ENCODE peak calls at places on chromosome 6, in ten cellular contexts. One of them, this sample, is unnamed. For H3K4me1 and H3K36me3, the result is how much of the 10 kb centered on the place peaks cover.

GRCh38 chr6:151723152-151723551 is 84.3 kb upstream of the ESR1 start:
- DNase-seq in spleen: no peak
- DNase-seq in thyroid gland: no peak
- DNase-seq in psoas muscle: no peak
- DNase-seq in lower lobe of right lung: no peak
- DNase-seq in fibroblast of lung: no peak
- DNase-seq in adrenal gland: no peak
- DNase-seq in kidney: no peak
- DNase-seq in adipocyte: no peak
- DNase-seq in CD8-positive, alpha-beta memory T cell: no peak
- DNase-seq in this sample: no peak

GRCh38 chr6:67639161-67639560 is 995.9 kb upstream of the ADGRB3 start:
- DNase-seq in spleen: no peak
- DNase-seq in fibroblast of lung: peak
- DNase-seq in lower lobe of right lung: no peak
- DNase-seq in CD8-positive, alpha-beta memory T cell: no peak
- DNase-seq in adrenal gland: no peak
- DNase-seq in kidney: no peak
- DNase-seq in adipocyte: peak
- DNase-seq in thyroid gland: no peak
- DNase-seq in psoas muscle: no peak
- DNase-seq in this sample: no peak

GRCh38 chr6:6210994-6211393 is 109.5 kb downstream of the F13A1 start:
- DNase-seq in psoas muscle: no peak
- DNase-seq in fibroblast of lung: no peak
- DNase-seq in spleen: no peak
- DNase-seq in thyroid gland: no peak
- DNase-seq in adipocyte: no peak
- DNase-seq in kidney: no peak
- DNase-seq in lower lobe of right lung: no peak
- DNase-seq in adrenal gland: no peak
- DNase-seq in CD8-positive, alpha-beta memory T cell: no peak
- DNase-seq in this sample: no peak

GRCh38 chr6:21710908-21711627 is 117.5 kb downstream of the SOX4 start:
- DNase-seq in thyroid gland: no peak
- DNase-seq in lower lobe of right lung: no peak
- DNase-seq in CD8-positive, alpha-beta memory T cell: no peak
- DNase-seq in fibroblast of lung: no peak
- DNase-seq in adrenal gland: no peak
- DNase-seq in kidney: no peak
- DNase-seq in adipocyte: no peak
- DNase-seq in psoas muscle: no peak
- DNase-seq in spleen: no peak
- DNase-seq in this sample: no peak

GRCh38 chr6:38034269-38034914 is 214.9 kb downstream of the ZFAND3 start:
- DNase-seq in kidney: no peak
- DNase-seq in fibroblast of lung: peak
- DNase-seq in CD8-positive, alpha-beta memory T cell: no peak
- DNase-seq in lower lobe of right lung: no peak
- DNase-seq in spleen: no peak
- DNase-seq in adrenal gland: peak
- DNase-seq in adipocyte: peak
- DNase-seq in thyroid gland: no peak
- DNase-seq in psoas muscle: no peak
- DNase-seq in this sample: no peak

GRCh38 chr6:122147291-122147690 is 252.2 kb upstream of the HSF2 start:
- DNase-seq in adrenal gland: no peak
- DNase-seq in thyroid gland: no peak
- DNase-seq in kidney: no peak
- DNase-seq in adipocyte: no peak
- DNase-seq in CD8-positive, alpha-beta memory T cell: no peak
- DNase-seq in spleen: no peak
- DNase-seq in lower lobe of right lung: no peak
- DNase-seq in fibroblast of lung: no peak
- DNase-seq in psoas muscle: no peak
- DNase-seq in this sample: no peak

GRCh38 chr6:142236686-142237085 is 65.1 kb upstream of the ADGRG6 start:
- DNase-seq in fibroblast of lung: no peak
- DNase-seq in lower lobe of right lung: no peak
- DNase-seq in kidney: no peak
- DNase-seq in psoas muscle: no peak
- DNase-seq in CD8-positive, alpha-beta memory T cell: no peak
- DNase-seq in adrenal gland: no peak
- DNase-seq in spleen: no peak
- DNase-seq in thyroid gland: no peak
- DNase-seq in adipocyte: peak
- DNase-seq in this sample: no peak

GRCh38 chr6:39891976-39892375 is 42.3 kb downstream of the MOCS1 start:
- DNase-seq in CD8-positive, alpha-beta memory T cell: no peak
- DNase-seq in psoas muscle: no peak
- DNase-seq in thyroid gland: no peak
- DNase-seq in lower lobe of right lung: no peak
- DNase-seq in adipocyte: peak
- DNase-seq in adrenal gland: no peak
- DNase-seq in spleen: no peak
- DNase-seq in fibroblast of lung: no peak
- DNase-seq in kidney: no peak
- DNase-seq in this sample: no peak

GRCh38 chr6:110554966-110555460 is 78.6 kb upstream of the SLC22A16 start:
- DNase-seq in spleen: no peak
- DNase-seq in fibroblast of lung: no peak
- DNase-seq in thyroid gland: no peak
- DNase-seq in lower lobe of right lung: no peak
- DNase-seq in adrenal gland: no peak
- DNase-seq in psoas muscle: no peak
- DNase-seq in adipocyte: no peak
- DNase-seq in kidney: no peak
- DNase-seq in CD8-positive, alpha-beta memory T cell: no peak
- DNase-seq in this sample: peak

DNA sequence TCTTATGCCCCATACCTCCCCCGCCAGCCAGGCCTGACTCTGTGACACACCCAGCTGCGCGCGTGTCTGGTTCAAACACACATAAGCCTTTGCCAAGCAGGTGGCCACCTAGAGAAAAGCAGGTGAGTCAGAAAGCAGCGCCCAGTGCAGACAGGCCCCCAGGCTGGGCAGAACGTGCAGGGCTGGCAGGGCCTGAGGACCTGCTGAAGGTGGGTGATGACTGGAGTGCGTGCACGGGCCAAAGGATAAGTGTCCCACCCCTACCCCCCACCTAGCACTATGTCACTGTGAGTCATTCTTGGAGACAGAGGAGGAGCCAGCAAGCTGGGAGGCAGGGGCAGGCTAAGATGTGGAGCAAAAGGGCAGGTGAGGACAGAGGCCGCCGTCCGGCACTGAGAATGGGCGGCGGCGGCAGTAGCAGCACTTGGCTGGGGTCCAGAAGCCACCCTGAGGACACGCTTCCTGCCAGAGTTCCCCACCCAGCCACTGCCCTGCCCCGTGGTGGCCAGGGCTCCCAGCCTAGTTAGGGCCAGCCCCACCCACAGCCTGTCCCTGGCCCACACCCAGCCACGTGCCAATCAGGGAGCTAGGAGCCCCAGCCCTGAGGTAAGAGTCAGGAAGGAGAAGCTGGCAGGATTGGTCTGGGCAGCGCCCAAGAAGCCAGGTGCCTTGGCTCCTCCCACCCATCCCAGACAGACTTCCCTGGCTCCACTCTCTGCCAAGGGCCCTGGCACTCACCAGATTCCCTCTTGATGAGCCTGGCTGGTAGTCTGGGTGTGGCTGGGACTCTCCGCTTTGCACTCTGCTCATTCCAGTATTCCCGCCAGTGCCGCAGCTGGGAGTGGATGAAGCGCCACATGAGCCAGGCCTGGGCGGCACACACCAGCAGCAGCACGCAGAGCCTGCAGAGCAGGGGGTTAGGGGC is 72.7 kb downstream of the TRAM2 start:
- DNase-seq in lower lobe of right lung: peak
- DNase-seq in CD8-positive, alpha-beta memory T cell: no peak
- DNase-seq in adrenal gland: peak
- DNase-seq in thyroid gland: peak
- DNase-seq in spleen: peak
- DNase-seq in psoas muscle: peak
- DNase-seq in kidney: peak
- DNase-seq in fibroblast of lung: peak
- DNase-seq in adipocyte: peak
- DNase-seq in this sample: peak
- H3K4me1 ChIP-seq in lower lobe of right lung: under half
- H3K4me1 ChIP-seq in CD8-positive, alpha-beta memory T cell: under half
- H3K4me1 ChIP-seq in adrenal gland: under half
- H3K4me1 ChIP-seq in thyroid gland: under half
- H3K4me1 ChIP-seq in spleen: under half
- H3K4me1 ChIP-seq in psoas muscle: under half
- H3K4me1 ChIP-seq in kidney: under half
- H3K4me1 ChIP-seq in fibroblast of lung: under half
- H3K4me1 ChIP-seq in adipocyte: half or more
- H3K4me1 ChIP-seq in this sample: under half

DNA sequence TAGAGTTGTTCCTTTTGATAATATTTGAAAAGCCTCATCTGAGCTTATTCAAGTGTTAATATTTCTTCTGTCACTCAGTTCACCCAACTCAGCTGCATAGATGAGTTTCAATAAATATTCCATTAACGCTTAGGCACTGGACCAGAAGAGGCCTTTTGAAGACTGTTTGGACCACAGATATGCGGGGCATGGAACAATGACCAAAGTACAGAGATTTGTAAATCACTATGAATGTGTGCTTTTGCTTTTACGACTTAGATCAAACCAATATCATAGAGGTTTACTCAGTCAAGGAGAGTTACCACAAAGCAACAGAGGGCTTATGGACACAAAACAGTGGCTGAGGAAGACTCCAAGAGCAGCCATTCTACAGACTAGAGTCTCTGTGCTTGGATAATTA is 99.9 kb downstream of the RTN4IP1 start:
- DNase-seq in fibroblast of lung: peak
- DNase-seq in adipocyte: no peak
- DNase-seq in thyroid gland: no peak
- DNase-seq in adrenal gland: no peak
- DNase-seq in lower lobe of right lung: no peak
- DNase-seq in CD8-positive, alpha-beta memory T cell: no peak
- DNase-seq in spleen: no peak
- DNase-seq in kidney: no peak
- DNase-seq in psoas muscle: no peak
- DNase-seq in this sample: no peak
- H3K36me3 ChIP-seq in fibroblast of lung: under half
- H3K36me3 ChIP-seq in adipocyte: under half
- H3K36me3 ChIP-seq in thyroid gland: under half
- H3K36me3 ChIP-seq in adrenal gland: under half
- H3K36me3 ChIP-seq in lower lobe of right lung: under half
- H3K36me3 ChIP-seq in CD8-positive, alpha-beta memory T cell: under half
- H3K36me3 ChIP-seq in spleen: half or more
- H3K36me3 ChIP-seq in kidney: under half
- H3K36me3 ChIP-seq in psoas muscle: under half
- H3K36me3 ChIP-seq in this sample: under half

GRCh38 chr6:156885562-156885961 is 108.4 kb downstream of the ARID1B start:
- DNase-seq in adipocyte: no peak
- DNase-seq in spleen: no peak
- DNase-seq in lower lobe of right lung: no peak
- DNase-seq in fibroblast of lung: no peak
- DNase-seq in psoas muscle: no peak
- DNase-seq in adrenal gland: no peak
- DNase-seq in thyroid gland: no peak
- DNase-seq in kidney: no peak
- DNase-seq in CD8-positive, alpha-beta memory T cell: no peak
- DNase-seq in this sample: no peak

GRCh38 chr6:156881687-156882629 is 104.8 kb downstream of the ARID1B start:
- DNase-seq in spleen: no peak
- DNase-seq in CD8-positive, alpha-beta memory T cell: no peak
- DNase-seq in adrenal gland: no peak
- DNase-seq in adipocyte: no peak
- DNase-seq in fibroblast of lung: no peak
- DNase-seq in psoas muscle: no peak
- DNase-seq in kidney: no peak
- DNase-seq in thyroid gland: no peak
- DNase-seq in lower lobe of right lung: no peak
- DNase-seq in this sample: no peak

GRCh38 chr6:156886409-156886808 is 109.2 kb downstream of the ARID1B start:
- DNase-seq in spleen: no peak
- DNase-seq in adrenal gland: peak
- DNase-seq in CD8-positive, alpha-beta memory T cell: no peak
- DNase-seq in kidney: no peak
- DNase-seq in thyroid gland: no peak
- DNase-seq in fibroblast of lung: peak
- DNase-seq in lower lobe of right lung: no peak
- DNase-seq in psoas muscle: no peak
- DNase-seq in adipocyte: no peak
- DNase-seq in this sample: no peak

GRCh38 chr6:156883497-156884252 is 106.5 kb downstream of the ARID1B start:
- DNase-seq in fibroblast of lung: no peak
- DNase-seq in CD8-positive, alpha-beta memory T cell: peak
- DNase-seq in adipocyte: no peak
- DNase-seq in thyroid gland: peak
- DNase-seq in lower lobe of right lung: no peak
- DNase-seq in psoas muscle: no peak
- DNase-seq in kidney: no peak
- DNase-seq in adrenal gland: no peak
- DNase-seq in spleen: no peak
- DNase-seq in this sample: peak

GRCh38 chr6:156884306-156884705 is 107.1 kb downstream of the ARID1B start:
- DNase-seq in fibroblast of lung: no peak
- DNase-seq in lower lobe of right lung: no peak
- DNase-seq in spleen: no peak
- DNase-seq in thyroid gland: no peak
- DNase-seq in kidney: no peak
- DNase-seq in psoas muscle: no peak
- DNase-seq in adipocyte: no peak
- DNase-seq in adrenal gland: no peak
- DNase-seq in CD8-positive, alpha-beta memory T cell: no peak
- DNase-seq in this sample: no peak
- H3K4me1 ChIP-seq in fibroblast of lung: under half
- H3K4me1 ChIP-seq in lower lobe of right lung: half or more
- H3K4me1 ChIP-seq in spleen: half or more
- H3K4me1 ChIP-seq in thyroid gland: under half
- H3K4me1 ChIP-seq in kidney: under half
- H3K4me1 ChIP-seq in psoas muscle: half or more
- H3K4me1 ChIP-seq in adipocyte: under half
- H3K4me1 ChIP-seq in adrenal gland: under half
- H3K4me1 ChIP-seq in CD8-positive, alpha-beta memory T cell: under half
- H3K4me1 ChIP-seq in this sample: under half

DNA sequence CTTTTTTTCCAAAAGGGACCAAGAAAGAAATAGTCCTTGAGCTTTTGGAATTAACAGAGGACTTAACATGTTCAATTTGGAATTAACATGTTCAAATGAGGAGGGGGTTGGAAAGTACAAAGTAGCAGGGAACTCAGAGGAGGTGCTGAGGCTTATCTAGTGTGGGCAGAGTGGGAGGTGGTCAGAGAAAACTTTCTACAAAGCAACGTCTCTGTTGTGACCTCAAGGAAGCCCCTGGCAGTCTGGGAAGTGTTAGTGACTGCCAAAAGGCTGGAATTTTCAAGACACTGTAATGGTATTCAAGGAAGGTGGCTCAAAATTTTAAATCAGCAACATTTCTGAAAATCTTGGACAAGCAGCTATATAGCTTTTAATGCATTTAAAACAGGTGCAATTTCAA is 7.3 kb downstream of the ECI2 start:
- DNase-seq in kidney: no peak
- DNase-seq in adipocyte: no peak
- DNase-seq in CD8-positive, alpha-beta memory T cell: no peak
- DNase-seq in lower lobe of right lung: no peak
- DNase-seq in fibroblast of lung: peak
- DNase-seq in spleen: no peak
- DNase-seq in adrenal gland: no peak
- DNase-seq in thyroid gland: no peak
- DNase-seq in psoas muscle: no peak
- DNase-seq in this sample: no peak
- H3K36me3 ChIP-seq in kidney: half or more
- H3K36me3 ChIP-seq in adipocyte: half or more
- H3K36me3 ChIP-seq in CD8-positive, alpha-beta memory T cell: half or more
- H3K36me3 ChIP-seq in lower lobe of right lung: half or more
- H3K36me3 ChIP-seq in fibroblast of lung: under half
- H3K36me3 ChIP-seq in spleen: half or more
- H3K36me3 ChIP-seq in adrenal gland: half or more
- H3K36me3 ChIP-seq in thyroid gland: under half
- H3K36me3 ChIP-seq in psoas muscle: half or more
- H3K36me3 ChIP-seq in this sample: under half

This sample was measured in prostate gland.